ENCODE peak calls at places on chromosomes 3 and 15, in five cellular contexts. C, I, J, N and T are unnamed samples.

GRCh38 chr15:67175643-67176071 is 78.8 kb downstream of the AAGAB start:
- DNase-seq in C (no peak), I (no peak), J (no peak), N (no peak), T (peak)

GRCh38 chr15:58182460-58183163 is 44.4 kb downstream of the AQP9 start:
- DNase-seq in C (peak), I (peak), J (peak), N (peak), T (peak)

GRCh38 chr3:184228376-184229137 is 828 bp upstream of the VWA5B2 start:
- DNase-seq in C (no peak), I (no peak), J (no peak), N (peak), T (no peak)

GRCh38 chr3:150737874-150738679 is 24.9 kb downstream of the SIAH2 start:
- DNase-seq in C (peak), I (no peak), J (no peak), N (no peak), T (peak)

GRCh38 chr3:146125946-146126345 is 35.0 kb downstream of the PLOD2 start:
- DNase-seq in C (peak), I (no peak), J (no peak), N (no peak), T (no peak)

GRCh38 chr3:129607391-129608068 is 1.1 kb upstream of the PLXND1 start:
- DNase-seq in C (no peak), I (no peak), J (no peak), N (no peak), T (no peak)

GRCh38 chr3:17577795-17578520 is 164.5 kb downstream of the TBC1D5 start:
- DNase-seq in C (no peak), I (no peak), J (no peak), N (no peak), T (peak)

GRCh38 chr3:119360736-119361462 is 66.7 kb downstream of the ARHGAP31 start:
- DNase-seq in C (no peak), I (no peak), J (no peak), N (no peak), T (peak)

GRCh38 chr3:69927571-69927970 is 72.0 kb upstream of the SAMMSON start:
- DNase-seq in C (no peak), I (no peak), J (no peak), N (no peak), T (no peak)

GRCh38 chr3:44000586-44000985 is 241.1 kb upstream of the TOPAZ1 start:
- DNase-seq in C (peak), I (no peak), J (no peak), N (no peak), T (peak)

GRCh38 chr15:88738796-88739195 is 64.4 kb upstream of the ACAN start:
- DNase-seq in C (no peak), I (no peak), J (no peak), N (no peak), T (no peak)

GRCh38 chr3:13537244-13537921 is 11.5 kb upstream of the FBLN2 start:
- DNase-seq in C (no peak), I (no peak), J (no peak), N (no peak), T (no peak)

GRCh38 chr15:58146734-58147133 is 8.6 kb downstream of the AQP9 start:
- DNase-seq in C (peak), I (no peak), J (no peak), N (no peak), T (peak)

GRCh38 chr3:17456036-17456435 is 286.4 kb downstream of the TBC1D5 start:
- DNase-seq in C (no peak), I (no peak), J (no peak), N (no peak), T (no peak)

GRCh38 chr3:8606666-8607065 is 37.9 kb downstream of the SSUH2 start:
- DNase-seq in C (no peak), I (no peak), J (no peak), N (no peak), T (peak)

GRCh38 chr3:61564405-61565059 is 3.2 kb downstream of the PTPRG start:
- DNase-seq in C (no peak), I (peak), J (peak), N (peak), T (no peak)

GRCh38 chr3:46930945-46931403 is 45.6 kb downstream of the CCDC12 start:
- DNase-seq in C (peak), I (no peak), J (no peak), N (no peak), T (no peak)

GRCh38 chr3:150800722-150801121 is 37.8 kb upstream of the SIAH2 start:
- DNase-seq in C (no peak), I (no peak), J (no peak), N (no peak), T (no peak)

GRCh38 chr3:186990282-186990681 is 60.0 kb downstream of the ST6GAL1 start:
- DNase-seq in C (peak), I (no peak), J (no peak), N (no peak), T (no peak)

GRCh38 chr3:186993940-186994670 is 63.8 kb downstream of the ST6GAL1 start:
- DNase-seq in C (no peak), I (no peak), J (no peak), N (no peak), T (no peak)

GRCh38 chr3:186991470-186991869 is 61.1 kb downstream of the ST6GAL1 start:
- DNase-seq in C (peak), I (no peak), J (no peak), N (no peak), T (no peak)

GRCh38 chr3:186990878-186991308 is 60.6 kb downstream of the ST6GAL1 start:
- DNase-seq in C (peak), I (no peak), J (no peak), N (no peak), T (peak)

GRCh38 chr3:186993210-186993782 is 63.0 kb downstream of the ST6GAL1 start:
- DNase-seq in C (no peak), I (no peak), J (no peak), N (no peak), T (no peak)
- H3K9ac ChIP-seq in C (no peak), I (no peak), J (no peak), N (no peak), T (no peak)

DNA sequence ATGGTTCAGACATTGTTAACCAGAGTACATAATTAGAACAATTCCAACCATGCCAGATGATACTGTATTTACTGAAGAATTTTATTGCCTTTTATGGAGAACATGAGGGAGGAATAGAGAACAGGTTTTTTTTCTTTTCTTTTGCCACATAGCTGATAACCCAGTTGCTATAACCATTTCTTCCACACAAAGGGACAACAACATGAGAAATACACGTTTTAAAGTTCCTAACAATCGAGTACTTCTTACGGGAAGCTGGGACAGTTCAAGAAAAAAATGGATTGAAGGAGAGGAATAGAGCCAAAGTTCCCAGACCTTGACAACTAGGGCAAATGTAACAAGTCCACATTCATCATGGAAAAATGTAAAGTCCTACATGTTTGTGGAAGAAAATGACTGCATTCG is 71.7 kb downstream of the FILIP1L start:
- DNase-seq in C (peak), I (no peak), J (no peak), N (no peak), T (peak)
- H3K9ac ChIP-seq in C (peak), I (no peak), J (no peak), N (no peak), T (no peak)

GRCh38 chr3:123800352-123800682 is 83.8 kb downstream of the MYLK start:
- DNase-seq in C (no peak), I (no peak), J (no peak), N (peak), T (no peak)
- H3K9ac ChIP-seq in C (no peak), I (no peak), J (no peak), N (no peak), T (no peak)

GRCh38 chr15:84816694-84817460 is at the start of gene ALPK3:
- DNase-seq in C (no peak), I (peak), J (no peak), N (peak), T (peak)
- H3K9ac ChIP-seq in C (no peak), I (peak), J (peak), N (no peak), T (peak)

GRCh38 chr15:92667291-92667904 is 11.8 kb upstream of the FAM174B start:
- DNase-seq in C (peak), I (no peak), J (no peak), N (no peak), T (peak)
- H3K9ac ChIP-seq in C (no peak), I (no peak), J (no peak), N (no peak), T (no peak)

DNA sequence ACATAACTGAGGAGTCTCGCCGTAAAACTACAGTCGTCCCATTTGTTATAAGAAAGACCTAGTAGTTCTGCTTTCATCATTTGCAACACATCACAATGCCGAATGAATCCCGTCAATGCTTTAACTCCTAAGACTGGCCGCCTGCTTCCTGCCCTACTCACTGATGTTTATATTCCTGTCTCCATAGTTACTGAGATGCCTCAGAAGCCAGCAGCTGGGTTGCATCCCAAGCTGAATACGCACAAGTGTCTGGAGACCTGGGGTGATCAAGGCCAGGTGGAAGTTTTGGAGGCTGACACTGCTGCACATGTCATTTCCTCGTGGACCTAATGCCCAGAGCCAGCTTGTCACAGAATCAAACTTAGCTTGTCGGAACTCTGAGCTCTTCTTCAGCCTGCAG is 95.2 kb upstream of the UBE2E1 start:
- DNase-seq in C (no peak), I (no peak), J (peak), N (peak), T (peak)
- H3K9ac ChIP-seq in C (no peak), I (no peak), J (no peak), N (no peak), T (no peak)

DNA sequence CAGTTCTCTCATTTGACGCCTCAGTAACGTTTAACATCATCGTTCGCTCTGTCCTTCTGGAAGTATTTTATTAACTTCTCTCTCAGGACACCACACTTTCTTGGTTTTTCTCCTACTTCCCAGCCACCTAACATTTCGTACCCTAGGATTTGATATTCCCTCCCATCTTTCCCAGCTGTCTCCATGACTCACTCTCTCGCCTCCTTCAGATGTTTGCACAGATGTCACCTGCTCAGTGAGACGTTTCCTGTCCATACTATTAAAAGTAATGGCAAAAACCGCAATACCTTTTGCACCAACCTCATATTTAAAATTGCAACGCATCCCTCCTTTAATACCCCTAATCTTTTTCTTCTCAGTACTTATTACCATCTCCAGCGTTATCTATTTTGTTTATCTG is 62.1 kb upstream of the SPRED1 start:
- DNase-seq in C (peak), I (no peak), J (no peak), N (no peak), T (no peak)
- H3K9ac ChIP-seq in C (no peak), I (no peak), J (no peak), N (no peak), T (no peak)